ENCODE peak calls at places on chromosome 18, in ten cellular contexts. One of them, this sample, is unnamed.

GRCh38 chr18:23038712-23039111 is 96.6 kb upstream of the CABLES1 start:
- DNase-seq in HEK293T: no peak
- DNase-seq in activated CD4-positive, CD25-positive, alpha-beta regulatory T cell treated with anti-CD3 and anti-CD28 coated beads, Interleukin-2, amount 50 U/mL, for 72 hours: no peak
- DNase-seq in IMR-90: peak; percentile 53
- DNase-seq in kidney tubule cell: peak; percentile 50
- DNase-seq in HTR-8/SVneo: no peak
- DNase-seq in left lobe of liver: no peak
- DNase-seq in GM03348: peak; percentile 14
- DNase-seq in RPMI8226: no peak
- DNase-seq in Right ventricle myocardium superior: no peak
- DNase-seq in this sample: no peak

GRCh38 chr18:9705183-9705864 is 2.8 kb upstream of the RAB31 start:
- DNase-seq in RPMI8226: no peak
- DNase-seq in HTR-8/SVneo: peak; percentile 28
- DNase-seq in GM03348: peak; percentile 62
- DNase-seq in HEK293T: peak; percentile 10
- DNase-seq in activated CD4-positive, CD25-positive, alpha-beta regulatory T cell treated with anti-CD3 and anti-CD28 coated beads, Interleukin-2, amount 50 U/mL, for 72 hours: no peak
- DNase-seq in IMR-90: peak; percentile 76
- DNase-seq in left lobe of liver: no peak
- DNase-seq in Right ventricle myocardium superior: no peak
- DNase-seq in kidney tubule cell: no peak
- DNase-seq in this sample: no peak

GRCh38 chr18:62506495-62507143 is 16.2 kb upstream of the ZCCHC2 start:
- DNase-seq in Right ventricle myocardium superior: no peak
- DNase-seq in left lobe of liver: no peak
- DNase-seq in HTR-8/SVneo: no peak
- DNase-seq in activated CD4-positive, CD25-positive, alpha-beta regulatory T cell treated with anti-CD3 and anti-CD28 coated beads, Interleukin-2, amount 50 U/mL, for 72 hours: no peak
- DNase-seq in GM03348: no peak
- DNase-seq in RPMI8226: no peak
- DNase-seq in kidney tubule cell: peak; percentile 9
- DNase-seq in HEK293T: no peak
- DNase-seq in IMR-90: no peak
- DNase-seq in this sample: no peak

GRCh38 chr18:23933407-23933806 is 81.1 kb upstream of the TTC39C start:
- DNase-seq in RPMI8226: no peak
- DNase-seq in HTR-8/SVneo: no peak
- DNase-seq in IMR-90: peak; percentile 16
- DNase-seq in left lobe of liver: no peak
- DNase-seq in kidney tubule cell: no peak
- DNase-seq in Right ventricle myocardium superior: no peak
- DNase-seq in GM03348: no peak
- DNase-seq in HEK293T: no peak
- DNase-seq in activated CD4-positive, CD25-positive, alpha-beta regulatory T cell treated with anti-CD3 and anti-CD28 coated beads, Interleukin-2, amount 50 U/mL, for 72 hours: no peak
- DNase-seq in this sample: no peak

GRCh38 chr18:57909620-57910019 is 106.5 kb upstream of the ATP8B1 start:
- DNase-seq in Right ventricle myocardium superior: no peak
- DNase-seq in kidney tubule cell: no peak
- DNase-seq in HTR-8/SVneo: no peak
- DNase-seq in RPMI8226: no peak
- DNase-seq in GM03348: no peak
- DNase-seq in activated CD4-positive, CD25-positive, alpha-beta regulatory T cell treated with anti-CD3 and anti-CD28 coated beads, Interleukin-2, amount 50 U/mL, for 72 hours: no peak
- DNase-seq in left lobe of liver: no peak
- DNase-seq in IMR-90: no peak
- DNase-seq in HEK293T: no peak
- DNase-seq in this sample: peak; percentile 53

GRCh38 chr18:23281626-23282436 is 146.5 kb downstream of the CABLES1 start:
- DNase-seq in Right ventricle myocardium superior: no peak
- DNase-seq in HTR-8/SVneo: peak; percentile 57
- DNase-seq in activated CD4-positive, CD25-positive, alpha-beta regulatory T cell treated with anti-CD3 and anti-CD28 coated beads, Interleukin-2, amount 50 U/mL, for 72 hours: no peak
- DNase-seq in RPMI8226: no peak
- DNase-seq in HEK293T: no peak
- DNase-seq in GM03348: peak; percentile 54
- DNase-seq in left lobe of liver: no peak
- DNase-seq in IMR-90: no peak
- DNase-seq in kidney tubule cell: peak; percentile 69
- DNase-seq in this sample: no peak

GRCh38 chr18:59357928-59358327 is 1.1 kb downstream of the LMAN1 start:
- DNase-seq in kidney tubule cell: peak; percentile 85
- DNase-seq in HEK293T: no peak
- DNase-seq in Right ventricle myocardium superior: no peak
- DNase-seq in RPMI8226: peak; percentile 78
- DNase-seq in IMR-90: peak; percentile 92
- DNase-seq in HTR-8/SVneo: peak; percentile 29
- DNase-seq in left lobe of liver: no peak
- DNase-seq in activated CD4-positive, CD25-positive, alpha-beta regulatory T cell treated with anti-CD3 and anti-CD28 coated beads, Interleukin-2, amount 50 U/mL, for 72 hours: no peak
- DNase-seq in GM03348: peak; percentile 38
- DNase-seq in this sample: peak; percentile 77

GRCh38 chr18:53004798-53005197 is 664.8 kb downstream of the DCC start:
- DNase-seq in Right ventricle myocardium superior: no peak
- DNase-seq in RPMI8226: no peak
- DNase-seq in HTR-8/SVneo: no peak
- DNase-seq in GM03348: no peak
- DNase-seq in HEK293T: no peak
- DNase-seq in kidney tubule cell: no peak
- DNase-seq in left lobe of liver: no peak
- DNase-seq in IMR-90: no peak
- DNase-seq in activated CD4-positive, CD25-positive, alpha-beta regulatory T cell treated with anti-CD3 and anti-CD28 coated beads, Interleukin-2, amount 50 U/mL, for 72 hours: no peak
- DNase-seq in this sample: no peak

GRCh38 chr18:34956663-34957062 is 84.5 kb upstream of the MAPRE2 start:
- DNase-seq in HEK293T: no peak
- DNase-seq in IMR-90: peak; percentile 58
- DNase-seq in kidney tubule cell: peak; percentile 24
- DNase-seq in HTR-8/SVneo: no peak
- DNase-seq in Right ventricle myocardium superior: no peak
- DNase-seq in activated CD4-positive, CD25-positive, alpha-beta regulatory T cell treated with anti-CD3 and anti-CD28 coated beads, Interleukin-2, amount 50 U/mL, for 72 hours: no peak
- DNase-seq in GM03348: no peak
- DNase-seq in RPMI8226: no peak
- DNase-seq in left lobe of liver: no peak
- DNase-seq in this sample: no peak

GRCh38 chr18:48573632-48574293 is 34.9 kb downstream of the CTIF start:
- DNase-seq in RPMI8226: no peak
- DNase-seq in Right ventricle myocardium superior: no peak
- DNase-seq in HTR-8/SVneo: no peak
- DNase-seq in kidney tubule cell: no peak
- DNase-seq in GM03348: no peak
- DNase-seq in IMR-90: no peak
- DNase-seq in left lobe of liver: peak; percentile 90
- DNase-seq in HEK293T: no peak
- DNase-seq in activated CD4-positive, CD25-positive, alpha-beta regulatory T cell treated with anti-CD3 and anti-CD28 coated beads, Interleukin-2, amount 50 U/mL, for 72 hours: no peak
- DNase-seq in this sample: no peak

This sample was measured in brain microvascular endothelial cell.